ENCODE peak calls at places on chromosomes 1 and 21, in four cellular contexts. U is stimulated activated CD8-positive, alpha-beta memory T cell treated with anti-CD3 and anti-CD28 coated beads, Interleukin-12 subunit alpha, Interleukin-12 subunit beta, amount 100 ng/mL, for 4 hours; G is pons; F is SHP77. H is an unnamed sample.

GRCh38 chr1:74835046-74835445 is 102.1 kb downstream of the TYW3 start:
- DNase-seq in U (no peak), G (no peak), F (peak; percentile 0), H (peak; percentile 40)

GRCh38 chr1:185441608-185442007 is 124.6 kb upstream of the IVNS1ABP start:
- DNase-seq in U (no peak), G (no peak), F (no peak), H (no peak)

GRCh38 chr1:52727114-52727586 is 897 bp downstream of the ZYG11B start:
- DNase-seq in U (no peak), G (no peak), F (peak; percentile 25), H (no peak)

GRCh38 chr1:106651028-106651752 is 405.3 kb upstream of the PRMT6 start:
- DNase-seq in U (no peak), G (no peak), F (no peak), H (no peak)

GRCh38 chr1:232034547-232034946 is 408.0 kb downstream of the DISC1 start:
- DNase-seq in U (no peak), G (no peak), F (no peak), H (no peak)

GRCh38 chr1:71093938-71094337 is 13.1 kb upstream of the ZRANB2 start:
- DNase-seq in U (no peak), G (peak; percentile 27), F (no peak), H (peak; percentile 62)

GRCh38 chr1:206506803-206507394 is 432 bp upstream of the RASSF5 start:
- DNase-seq in U (no peak), G (no peak), F (no peak), H (no peak)

GRCh38 chr1:230327892-230328284 is 98.2 kb downstream of the PGBD5 start:
- DNase-seq in U (no peak), G (no peak), F (no peak), H (no peak)

GRCh38 chr1:174224641-174225040 is 65.3 kb downstream of the RABGAP1L start:
- DNase-seq in U (no peak), G (no peak), F (no peak), H (no peak)

GRCh38 chr1:24714859-24715520 is 30.3 kb upstream of the CLIC4 start:
- DNase-seq in U (no peak), G (peak; percentile 98), F (no peak), H (no peak)

GRCh38 chr1:109193653-109194590 is 19.8 kb upstream of the SARS1 start:
- DNase-seq in U (no peak), G (no peak), F (no peak), H (peak; percentile 66)

GRCh38 chr1:29655945-29656866 is 419.9 kb downstream of the PTPRU start:
- DNase-seq in U (no peak), G (no peak), F (peak; percentile 49), H (no peak)

GRCh38 chr21:45640888-45641479 is 2.5 kb upstream of the PCBP3 start:
- DNase-seq in U (no peak), G (no peak), F (peak; percentile 85), H (no peak)

H was measured in NCI-H1694.